ENCODE peak calls at places on chromosomes 6 and 20, in four cellular contexts. T is mesendoderm, I is K562, S is ovary. V is an unnamed sample. For H3K27me3, the result is how much of the 10 kb centered on the place peaks cover.

GRCh38 chr6:18432619-18433018 is 45.5 kb downstream of the RNF144B start:
- DNase-seq in T (no peak), I (no peak), S (no peak), V (no peak)

GRCh38 chr6:156783958-156784357 is 6.8 kb downstream of the ARID1B start:
- DNase-seq in T (peak), I (no peak), S (no peak), V (peak)

GRCh38 chr20:41138527-41139226 is 1.3 kb downstream of the PLCG1 start:
- DNase-seq in T (peak), I (no peak), S (peak), V (no peak)

GRCh38 chr6:155881845-155882526 is 426.3 kb upstream of the NOX3 start:
- DNase-seq in T (no peak), I (no peak), S (no peak), V (no peak)

GRCh38 chr6:159151266-159151855 is 17.8 kb upstream of the FNDC1 start:
- DNase-seq in T (peak), I (peak), S (no peak), V (no peak)

GRCh38 chr20:5781798-5782750 is 31.9 kb downstream of the SHLD1 start:
- DNase-seq in T (no peak), I (peak), S (no peak), V (no peak)

GRCh38 chr6:41970436-41970846 is 28.8 kb upstream of the CCND3 start:
- DNase-seq in T (no peak), I (no peak), S (no peak), V (no peak)

GRCh38 chr6:149636116-149636515 is 12.4 kb downstream of the KATNA1 start:
- DNase-seq in T (peak), I (no peak), S (no peak), V (no peak)

GRCh38 chr6:52130440-52130839 is 43.0 kb upstream of the PKHD1 start:
- DNase-seq in T (peak), I (no peak), S (no peak), V (no peak)

GRCh38 chr20:50496773-50497375 is 13.3 kb upstream of the PTPN1 start:
- DNase-seq in T (no peak), I (no peak), S (no peak), V (no peak)

GRCh38 chr6:30960907-30961673 is 20.3 kb downstream of the MUCL3 start:
- DNase-seq in T (no peak), I (no peak), S (no peak), V (no peak)

GRCh38 chr6:134675110-134676038 is 274.5 kb downstream of the ALDH8A1 start:
- DNase-seq in T (peak), I (no peak), S (no peak), V (no peak)

GRCh38 chr20:35120012-35120701 is 27.0 kb downstream of the EDEM2 start:
- DNase-seq in T (no peak), I (peak), S (no peak), V (no peak)

GRCh38 chr6:33772114-33772830 is 16.7 kb downstream of the LEMD2 start:
- DNase-seq in T (no peak), I (no peak), S (no peak), V (peak)

GRCh38 chr20:3177746-3178477 is 4.6 kb upstream of the LZTS3 start:
- DNase-seq in T (no peak), I (no peak), S (no peak), V (no peak)

GRCh38 chr20:44362466-44362940 is 7.0 kb downstream of the HNF4A start:
- DNase-seq in T (no peak), I (no peak), S (no peak), V (no peak)

GRCh38 chr6:33124947-33125346 is 49.2 kb downstream of the HLA-DPB1 start:
- DNase-seq in T (no peak), I (no peak), S (no peak), V (no peak)

GRCh38 chr6:163520956-163521355 is 106.4 kb downstream of the QKI start:
- DNase-seq in T (no peak), I (no peak), S (no peak), V (no peak)

GRCh38 chr6:159013229-159013628 is 13.2 kb upstream of the RSPH3 start:
- DNase-seq in T (no peak), I (no peak), S (no peak), V (no peak)

GRCh38 chr6:68635706-68636513 is 828 bp downstream of the ADGRB3 start:
- DNase-seq in T (no peak), I (no peak), S (peak), V (no peak)

GRCh38 chr6:68635412-68635705 is 277 bp downstream of the ADGRB3 start:
- DNase-seq in T (no peak), I (no peak), S (no peak), V (no peak)

GRCh38 chr6:68634503-68635411 is at the start of gene ADGRB3:
- DNase-seq in T (peak), I (peak), S (peak), V (peak)

GRCh38 chr6:68632620-68633195 is 2.4 kb upstream of the ADGRB3 start:
- DNase-seq in T (no peak), I (no peak), S (no peak), V (no peak)

DNA sequence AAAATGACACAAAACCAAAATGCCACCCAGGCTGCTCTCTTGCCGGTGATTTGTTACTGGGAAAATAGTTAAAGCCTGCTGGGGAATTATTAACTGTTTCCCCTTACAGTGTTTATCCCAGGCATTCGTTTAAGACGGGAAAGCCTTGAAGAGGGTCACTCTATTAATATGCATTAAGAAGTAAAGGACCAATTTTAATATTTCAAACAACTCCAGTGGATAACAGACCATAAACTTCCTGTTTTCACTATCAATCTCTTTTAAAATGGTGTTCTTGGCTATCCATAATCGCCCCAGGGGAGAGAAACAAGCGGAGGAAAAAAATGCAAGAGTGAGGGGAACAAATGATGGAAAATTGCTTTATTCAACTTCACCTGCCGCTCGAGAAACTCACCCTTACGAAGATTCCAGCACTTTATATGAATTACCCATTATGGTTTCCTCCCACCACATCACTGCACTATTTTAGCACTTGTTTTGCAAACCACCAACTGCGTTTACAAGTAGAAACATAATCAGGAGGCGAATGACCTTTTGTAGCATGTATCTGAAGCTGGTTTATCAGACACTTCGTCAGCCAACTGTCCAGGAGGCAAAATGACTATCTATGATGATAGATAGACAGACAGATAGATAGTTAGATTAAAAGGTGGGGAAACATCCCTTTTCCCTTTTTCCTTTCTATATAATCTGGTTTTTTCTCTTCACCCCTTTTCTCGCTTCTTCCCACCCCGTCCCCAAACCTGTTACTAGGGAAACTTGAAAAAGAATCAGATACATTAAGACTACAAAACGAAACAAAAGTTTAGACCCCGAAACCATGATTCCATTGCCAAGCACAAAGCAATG is 1.2 kb upstream of the ADGRB3 start:
- DNase-seq in T (no peak), I (no peak), S (no peak), V (no peak)
- H3K27me3 ChIP-seq in T (under half), I (under half), S (under half), V (under half)

GRCh38 chr20:58853466-58853865 is 950 bp downstream of the GNAS start:
- DNase-seq in T (no peak), I (no peak), S (no peak), V (no peak)
- H3K27me3 ChIP-seq in T (under half), I (under half), S (under half), V (half or more)

GRCh38 chr20:17226410-17227198 is at the start of gene PCSK2:
- DNase-seq in T (peak), I (peak), S (peak), V (peak)

GRCh38 chr20:17227199-17227535 is 327 bp downstream of the PCSK2 start:
- DNase-seq in T (no peak), I (no peak), S (no peak), V (peak)

GRCh38 chr20:17227669-17228623 is 1.1 kb downstream of the PCSK2 start:
- DNase-seq in T (peak), I (no peak), S (peak), V (peak)

GRCh38 chr20:17223553-17223952 is 3.3 kb upstream of the PCSK2 start:
- DNase-seq in T (no peak), I (no peak), S (no peak), V (no peak)

DNA sequence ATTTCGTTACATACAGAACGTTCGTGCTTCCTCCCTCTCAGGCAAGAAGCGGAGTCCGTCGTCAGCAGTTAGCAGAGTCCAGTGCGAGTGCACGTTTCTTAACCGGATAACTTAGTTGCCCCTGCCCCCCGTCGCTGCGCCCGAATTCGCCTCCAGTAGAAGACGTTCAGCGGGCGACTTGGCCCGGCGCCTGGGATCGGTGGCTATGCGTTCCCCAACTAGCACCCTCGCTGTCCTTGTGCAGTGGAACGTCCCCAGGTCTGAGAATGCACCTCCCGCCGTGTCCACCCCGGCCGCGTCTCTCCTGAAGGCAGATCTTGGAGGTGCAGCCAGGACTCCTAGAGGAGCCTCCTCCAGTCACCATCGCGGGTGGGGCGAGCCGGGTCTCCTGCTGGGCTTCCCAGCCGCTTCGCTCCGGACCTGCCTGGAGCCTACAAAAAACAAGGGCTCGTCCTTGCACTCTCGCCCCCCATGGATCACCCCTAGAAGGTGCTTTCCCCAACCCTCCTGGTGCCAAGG is 890 bp upstream of the PCSK2 start:
- DNase-seq in T (peak), I (no peak), S (peak), V (peak)
- H3K27me3 ChIP-seq in T (under half), I (under half), S (under half), V (under half)

DNA sequence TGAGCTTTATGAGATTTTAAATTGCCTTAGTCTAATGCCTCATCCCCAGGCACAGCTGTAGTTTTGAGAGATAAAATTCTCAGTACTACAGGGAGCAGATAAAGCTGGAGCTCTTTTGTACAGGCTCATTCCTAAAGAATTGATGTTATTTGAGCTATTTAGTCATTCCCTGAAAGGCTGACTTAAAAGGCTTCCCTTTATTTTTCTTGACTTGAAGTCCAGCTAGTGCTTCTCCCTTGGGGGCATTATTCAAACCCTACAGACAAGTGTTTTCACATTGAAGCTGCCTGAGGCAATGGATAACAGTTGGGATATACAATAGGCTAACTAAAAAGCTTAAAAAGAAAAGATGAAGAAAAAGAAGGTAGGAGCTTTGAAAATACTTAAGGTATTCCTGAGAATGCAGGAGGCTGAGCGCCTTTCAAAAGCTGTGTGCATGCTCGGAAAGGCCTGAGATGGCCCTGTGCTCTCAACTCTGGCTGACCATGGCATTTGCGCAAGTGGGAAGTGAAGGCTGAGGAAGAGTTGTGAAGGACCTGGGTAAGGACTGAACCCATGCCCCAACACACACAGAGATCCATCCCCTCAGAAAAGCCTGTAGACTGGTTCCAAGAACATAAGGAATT is 315.1 kb downstream of the SMOC2 start:
- DNase-seq in T (peak), I (no peak), S (no peak), V (no peak)
- H3K27me3 ChIP-seq in T (under half), I (under half), S (under half), V (under half)

GRCh38 chr20:46485431-46485830 is 27.9 kb downstream of the ZNF334 start:
- DNase-seq in T (peak), I (no peak), S (no peak), V (peak)
- H3K27me3 ChIP-seq in T (under half), I (under half), S (under half), V (under half)

GRCh38 chr20:38665094-38665493 is 59.2 kb upstream of the SLC32A1 start:
- DNase-seq in T (peak), I (no peak), S (no peak), V (no peak)

GRCh38 chr20:38664284-38664683 is 60.0 kb upstream of the SLC32A1 start:
- DNase-seq in T (no peak), I (no peak), S (no peak), V (no peak)

GRCh38 chr20:38667417-38667956 is 56.8 kb upstream of the SLC32A1 start:
- DNase-seq in T (no peak), I (no peak), S (no peak), V (no peak)

GRCh38 chr20:38663660-38664059 is 60.6 kb upstream of the SLC32A1 start:
- DNase-seq in T (no peak), I (no peak), S (no peak), V (no peak)

DNA sequence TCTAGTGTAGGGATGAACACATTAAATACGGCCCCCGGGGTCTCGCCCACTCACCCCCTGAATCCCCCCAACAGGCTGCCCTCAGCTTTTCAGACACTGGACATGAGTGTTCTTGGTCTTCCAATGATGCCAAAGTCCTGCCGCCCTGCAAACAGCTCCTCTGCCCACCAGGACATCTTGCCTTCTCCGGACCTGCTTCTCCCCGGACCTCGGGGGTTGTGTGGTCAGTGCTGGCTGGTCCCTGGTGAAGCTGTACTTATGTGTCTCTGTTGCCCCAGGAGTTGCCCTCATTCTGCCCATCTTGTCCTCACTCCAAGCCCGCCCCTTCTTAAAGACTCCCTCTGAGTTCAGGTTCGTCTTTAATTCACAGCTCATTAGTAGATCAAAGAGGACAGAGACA is 58.4 kb upstream of the SLC32A1 start:
- DNase-seq in T (peak), I (no peak), S (no peak), V (no peak)
- H3K27me3 ChIP-seq in T (under half), I (under half), S (under half), V (under half)

GRCh38 chr20:19371112-19371511 is 158.7 kb downstream of the SLC24A3 start:
- DNase-seq in T (no peak), I (no peak), S (no peak), V (no peak)

GRCh38 chr20:19367591-19367990 is 155.1 kb downstream of the SLC24A3 start:
- DNase-seq in T (no peak), I (no peak), S (no peak), V (no peak)

GRCh38 chr20:19370076-19371075 is 157.9 kb downstream of the SLC24A3 start:
- DNase-seq in T (no peak), I (no peak), S (no peak), V (no peak)

GRCh38 chr20:19363439-19363838 is 151.0 kb downstream of the SLC24A3 start:
- DNase-seq in T (no peak), I (no peak), S (no peak), V (no peak)

GRCh38 chr20:19368351-19368750 is 155.9 kb downstream of the SLC24A3 start:
- DNase-seq in T (no peak), I (no peak), S (no peak), V (no peak)
- H3K27me3 ChIP-seq in T (under half), I (under half), S (under half), V (under half)

GRCh38 chr20:46800405-46800804 is 91.0 kb downstream of the SLC2A10 start:
- DNase-seq in T (no peak), I (no peak), S (no peak), V (no peak)

GRCh38 chr20:46797201-46797600 is 87.8 kb downstream of the SLC2A10 start:
- DNase-seq in T (no peak), I (no peak), S (no peak), V (no peak)

GRCh38 chr20:46798430-46798829 is 89.0 kb downstream of the SLC2A10 start:
- DNase-seq in T (no peak), I (no peak), S (no peak), V (no peak)

GRCh38 chr20:46801003-46801702 is 91.7 kb downstream of the SLC2A10 start:
- DNase-seq in T (peak), I (no peak), S (no peak), V (no peak)

DNA sequence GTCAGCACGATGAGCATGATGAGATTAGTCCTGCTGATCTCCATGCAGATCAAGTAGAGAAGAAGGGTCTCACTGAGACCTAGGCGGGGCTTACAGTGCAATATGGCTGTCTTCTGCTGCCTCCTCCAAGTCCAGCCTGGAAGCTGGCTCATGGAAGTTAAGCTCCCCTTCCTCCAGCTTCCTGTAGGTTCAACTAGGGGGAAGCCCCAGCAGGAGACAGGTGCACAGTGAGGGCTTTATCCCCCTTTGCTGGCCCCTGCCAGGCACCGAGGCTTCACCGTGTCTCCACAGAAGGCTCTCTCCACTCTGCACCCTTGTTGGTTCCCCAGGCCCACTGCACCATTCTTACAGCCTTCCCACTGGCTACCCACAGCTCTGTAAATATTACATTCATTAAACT is 90.3 kb downstream of the SLC2A10 start:
- DNase-seq in T (no peak), I (no peak), S (no peak), V (no peak)
- H3K27me3 ChIP-seq in T (under half), I (under half), S (under half), V (under half)

DNA sequence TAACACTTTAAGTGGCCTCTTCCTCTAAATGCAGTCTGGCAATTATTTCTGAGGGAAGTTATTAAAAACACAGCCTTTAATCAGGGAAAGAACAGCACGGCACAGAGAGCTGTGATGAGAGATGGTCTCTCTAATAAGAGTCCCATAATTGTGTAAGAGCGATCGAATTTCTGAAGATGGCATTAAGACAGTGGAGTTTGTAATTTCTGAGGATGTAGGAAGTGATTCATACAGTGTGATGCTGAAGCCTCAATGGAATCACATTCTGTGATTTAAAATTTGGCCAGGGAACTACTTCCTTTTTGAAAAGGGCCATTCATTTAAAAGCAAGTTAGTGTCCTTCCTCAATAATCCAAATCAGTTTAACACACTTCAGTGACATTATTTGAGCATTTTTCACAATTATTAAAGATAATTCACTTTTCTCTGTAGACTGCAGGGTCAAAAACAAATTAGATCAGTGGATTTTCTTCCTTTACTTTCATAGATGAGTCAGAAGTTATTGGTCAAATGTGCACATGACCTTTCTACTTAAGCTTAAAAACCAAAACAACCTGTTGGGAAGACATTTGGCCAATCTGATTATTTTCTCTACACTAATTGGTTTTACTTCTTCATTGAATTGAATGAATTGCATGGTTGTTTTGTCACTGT is 52.3 kb upstream of the EDN3 start:
- DNase-seq in T (no peak), I (no peak), S (no peak), V (no peak)
- H3K27me3 ChIP-seq in T (under half), I (under half), S (under half), V (under half)

V was measured in H7.